ENCODE peak calls at places on chromosomes 16 and 17, in ten cellular contexts. One of them, this sample, is unnamed.

GRCh38 chr16:49706620-49707355 is 149.1 kb downstream of the ZNF423 start:
- DNase-seq in GM12892: no peak
- DNase-seq in endothelial cell: no peak
- DNase-seq in M059J: no peak
- DNase-seq in stimulated activated CD4-positive, alpha-beta T cell treated with anti-CD3 and anti-CD28 coated beads, Interleukin-4, amount 100 ng/mL, for 1 hour: no peak
- DNase-seq in head of caudate nucleus: no peak
- DNase-seq in iris pigment epithelial cell: no peak
- DNase-seq in effector memory CD4-positive, alpha-beta T cell: no peak
- DNase-seq in memory B cell: no peak
- DNase-seq in NCI-H187: no peak
- DNase-seq in this sample: no peak

GRCh38 chr16:583470-583814 is 6.4 kb upstream of the RAB40C start:
- DNase-seq in GM12892: no peak
- DNase-seq in endothelial cell: no peak
- DNase-seq in M059J: no peak
- DNase-seq in stimulated activated CD4-positive, alpha-beta T cell treated with anti-CD3 and anti-CD28 coated beads, Interleukin-4, amount 100 ng/mL, for 1 hour: no peak
- DNase-seq in head of caudate nucleus: no peak
- DNase-seq in iris pigment epithelial cell: no peak
- DNase-seq in effector memory CD4-positive, alpha-beta T cell: no peak
- DNase-seq in memory B cell: no peak
- DNase-seq in NCI-H187: no peak
- DNase-seq in this sample: peak; percentile 9

GRCh38 chr17:18217412-18218015 is 7.9 kb upstream of the LLGL1 start:
- DNase-seq in GM12892: peak; percentile 75
- DNase-seq in endothelial cell: peak; percentile 88
- DNase-seq in M059J: peak; percentile 50
- DNase-seq in stimulated activated CD4-positive, alpha-beta T cell treated with anti-CD3 and anti-CD28 coated beads, Interleukin-4, amount 100 ng/mL, for 1 hour: peak; percentile 74
- DNase-seq in head of caudate nucleus: peak; percentile 77
- DNase-seq in iris pigment epithelial cell: peak; percentile 48
- DNase-seq in effector memory CD4-positive, alpha-beta T cell: peak; percentile 48
- DNase-seq in memory B cell: peak; percentile 69
- DNase-seq in NCI-H187: no peak
- DNase-seq in this sample: peak; percentile 52

GRCh38 chr16:75541236-75541635 is 5.3 kb upstream of the CHST5 start:
- DNase-seq in GM12892: no peak
- DNase-seq in endothelial cell: no peak
- DNase-seq in M059J: no peak
- DNase-seq in stimulated activated CD4-positive, alpha-beta T cell treated with anti-CD3 and anti-CD28 coated beads, Interleukin-4, amount 100 ng/mL, for 1 hour: no peak
- DNase-seq in head of caudate nucleus: no peak
- DNase-seq in iris pigment epithelial cell: no peak
- DNase-seq in effector memory CD4-positive, alpha-beta T cell: no peak
- DNase-seq in memory B cell: no peak
- DNase-seq in NCI-H187: no peak
- DNase-seq in this sample: no peak

GRCh38 chr16:30030841-30031413 is at the start of gene TLCD3B:
- DNase-seq in GM12892: no peak
- DNase-seq in endothelial cell: no peak
- DNase-seq in M059J: no peak
- DNase-seq in stimulated activated CD4-positive, alpha-beta T cell treated with anti-CD3 and anti-CD28 coated beads, Interleukin-4, amount 100 ng/mL, for 1 hour: no peak
- DNase-seq in head of caudate nucleus: peak; percentile 39
- DNase-seq in iris pigment epithelial cell: no peak
- DNase-seq in effector memory CD4-positive, alpha-beta T cell: no peak
- DNase-seq in memory B cell: no peak
- DNase-seq in NCI-H187: no peak
- DNase-seq in this sample: no peak

GRCh38 chr17:83079340-83079747 is at the start of gene METRNL:
- DNase-seq in GM12892: peak; percentile 97
- DNase-seq in endothelial cell: peak; percentile 67
- DNase-seq in M059J: peak; percentile 54
- DNase-seq in stimulated activated CD4-positive, alpha-beta T cell treated with anti-CD3 and anti-CD28 coated beads, Interleukin-4, amount 100 ng/mL, for 1 hour: peak; percentile 61
- DNase-seq in head of caudate nucleus: peak; percentile 64
- DNase-seq in iris pigment epithelial cell: peak; percentile 67
- DNase-seq in effector memory CD4-positive, alpha-beta T cell: peak; percentile 25
- DNase-seq in memory B cell: peak; percentile 48
- DNase-seq in NCI-H187: peak; percentile 30
- DNase-seq in this sample: no peak

GRCh38 chr17:31857920-31858646 is 961 bp downstream of the COPRS start:
- DNase-seq in GM12892: no peak
- DNase-seq in endothelial cell: no peak
- DNase-seq in M059J: no peak
- DNase-seq in stimulated activated CD4-positive, alpha-beta T cell treated with anti-CD3 and anti-CD28 coated beads, Interleukin-4, amount 100 ng/mL, for 1 hour: no peak
- DNase-seq in head of caudate nucleus: no peak
- DNase-seq in iris pigment epithelial cell: no peak
- DNase-seq in effector memory CD4-positive, alpha-beta T cell: no peak
- DNase-seq in memory B cell: no peak
- DNase-seq in NCI-H187: no peak
- DNase-seq in this sample: no peak

GRCh38 chr17:28333083-28333746 is 2.1 kb downstream of the IFT20 start:
- DNase-seq in GM12892: no peak
- DNase-seq in endothelial cell: no peak
- DNase-seq in M059J: no peak
- DNase-seq in stimulated activated CD4-positive, alpha-beta T cell treated with anti-CD3 and anti-CD28 coated beads, Interleukin-4, amount 100 ng/mL, for 1 hour: no peak
- DNase-seq in head of caudate nucleus: no peak
- DNase-seq in iris pigment epithelial cell: no peak
- DNase-seq in effector memory CD4-positive, alpha-beta T cell: no peak
- DNase-seq in memory B cell: no peak
- DNase-seq in NCI-H187: no peak
- DNase-seq in this sample: no peak

GRCh38 chr16:11560701-11561439 is 25.8 kb downstream of the LITAF start:
- DNase-seq in GM12892: no peak
- DNase-seq in endothelial cell: no peak
- DNase-seq in M059J: peak; percentile 90
- DNase-seq in stimulated activated CD4-positive, alpha-beta T cell treated with anti-CD3 and anti-CD28 coated beads, Interleukin-4, amount 100 ng/mL, for 1 hour: peak; percentile 19
- DNase-seq in head of caudate nucleus: no peak
- DNase-seq in iris pigment epithelial cell: peak; percentile 38
- DNase-seq in effector memory CD4-positive, alpha-beta T cell: peak; percentile 73
- DNase-seq in memory B cell: no peak
- DNase-seq in NCI-H187: no peak
- DNase-seq in this sample: no peak

GRCh38 chr17:71959129-71959528 is 161.7 kb upstream of the SOX9 start:
- DNase-seq in GM12892: no peak
- DNase-seq in endothelial cell: no peak
- DNase-seq in M059J: peak; percentile 15
- DNase-seq in stimulated activated CD4-positive, alpha-beta T cell treated with anti-CD3 and anti-CD28 coated beads, Interleukin-4, amount 100 ng/mL, for 1 hour: no peak
- DNase-seq in head of caudate nucleus: no peak
- DNase-seq in iris pigment epithelial cell: peak; percentile 13
- DNase-seq in effector memory CD4-positive, alpha-beta T cell: no peak
- DNase-seq in memory B cell: no peak
- DNase-seq in NCI-H187: no peak
- DNase-seq in this sample: no peak

GRCh38 chr17:79792984-79793923 is 3.6 kb downstream of the CBX8 start:
- DNase-seq in GM12892: no peak
- DNase-seq in endothelial cell: no peak
- DNase-seq in M059J: peak; percentile 65
- DNase-seq in stimulated activated CD4-positive, alpha-beta T cell treated with anti-CD3 and anti-CD28 coated beads, Interleukin-4, amount 100 ng/mL, for 1 hour: no peak
- DNase-seq in head of caudate nucleus: no peak
- DNase-seq in iris pigment epithelial cell: peak; percentile 71
- DNase-seq in effector memory CD4-positive, alpha-beta T cell: no peak
- DNase-seq in memory B cell: no peak
- DNase-seq in NCI-H187: no peak
- DNase-seq in this sample: no peak

GRCh38 chr17:59756236-59756818 is 48.9 kb downstream of the VMP1 start:
- DNase-seq in GM12892: no peak
- DNase-seq in endothelial cell: no peak
- DNase-seq in M059J: peak; percentile 95
- DNase-seq in stimulated activated CD4-positive, alpha-beta T cell treated with anti-CD3 and anti-CD28 coated beads, Interleukin-4, amount 100 ng/mL, for 1 hour: no peak
- DNase-seq in head of caudate nucleus: no peak
- DNase-seq in iris pigment epithelial cell: peak; percentile 83
- DNase-seq in effector memory CD4-positive, alpha-beta T cell: no peak
- DNase-seq in memory B cell: no peak
- DNase-seq in NCI-H187: no peak
- DNase-seq in this sample: no peak

GRCh38 chr17:41519501-41520224 is 973 bp upstream of the KRT15 start:
- DNase-seq in GM12892: no peak
- DNase-seq in endothelial cell: no peak
- DNase-seq in M059J: peak; percentile 73
- DNase-seq in stimulated activated CD4-positive, alpha-beta T cell treated with anti-CD3 and anti-CD28 coated beads, Interleukin-4, amount 100 ng/mL, for 1 hour: no peak
- DNase-seq in head of caudate nucleus: no peak
- DNase-seq in iris pigment epithelial cell: no peak
- DNase-seq in effector memory CD4-positive, alpha-beta T cell: no peak
- DNase-seq in memory B cell: no peak
- DNase-seq in NCI-H187: no peak
- DNase-seq in this sample: peak; percentile 97

GRCh38 chr17:65230040-65230439 is 92.9 kb downstream of the RGS9 start:
- DNase-seq in GM12892: no peak
- DNase-seq in endothelial cell: no peak
- DNase-seq in M059J: peak; percentile 31
- DNase-seq in stimulated activated CD4-positive, alpha-beta T cell treated with anti-CD3 and anti-CD28 coated beads, Interleukin-4, amount 100 ng/mL, for 1 hour: no peak
- DNase-seq in head of caudate nucleus: no peak
- DNase-seq in iris pigment epithelial cell: no peak
- DNase-seq in effector memory CD4-positive, alpha-beta T cell: no peak
- DNase-seq in memory B cell: no peak
- DNase-seq in NCI-H187: no peak
- DNase-seq in this sample: no peak

GRCh38 chr16:57042157-57043111 is 49.9 kb upstream of the CPNE2 start:
- DNase-seq in GM12892: peak; percentile 71
- DNase-seq in endothelial cell: no peak
- DNase-seq in M059J: no peak
- DNase-seq in stimulated activated CD4-positive, alpha-beta T cell treated with anti-CD3 and anti-CD28 coated beads, Interleukin-4, amount 100 ng/mL, for 1 hour: peak; percentile 80
- DNase-seq in head of caudate nucleus: peak; percentile 18
- DNase-seq in iris pigment epithelial cell: peak; percentile 83
- DNase-seq in effector memory CD4-positive, alpha-beta T cell: peak; percentile 65
- DNase-seq in memory B cell: peak; percentile 54
- DNase-seq in NCI-H187: no peak
- DNase-seq in this sample: no peak

GRCh38 chr17:62705781-62706597 is 78.5 kb downstream of the MRC2 start:
- DNase-seq in GM12892: no peak
- DNase-seq in endothelial cell: no peak
- DNase-seq in M059J: peak; percentile 46
- DNase-seq in stimulated activated CD4-positive, alpha-beta T cell treated with anti-CD3 and anti-CD28 coated beads, Interleukin-4, amount 100 ng/mL, for 1 hour: no peak
- DNase-seq in head of caudate nucleus: peak; percentile 64
- DNase-seq in iris pigment epithelial cell: no peak
- DNase-seq in effector memory CD4-positive, alpha-beta T cell: no peak
- DNase-seq in memory B cell: no peak
- DNase-seq in NCI-H187: no peak
- DNase-seq in this sample: no peak

GRCh38 chr16:57372372-57373116 is at the start of gene CX3CL1:
- DNase-seq in GM12892: no peak
- DNase-seq in endothelial cell: peak; percentile 56
- DNase-seq in M059J: peak; percentile 80
- DNase-seq in stimulated activated CD4-positive, alpha-beta T cell treated with anti-CD3 and anti-CD28 coated beads, Interleukin-4, amount 100 ng/mL, for 1 hour: no peak
- DNase-seq in head of caudate nucleus: peak; percentile 82
- DNase-seq in iris pigment epithelial cell: no peak
- DNase-seq in effector memory CD4-positive, alpha-beta T cell: no peak
- DNase-seq in memory B cell: no peak
- DNase-seq in NCI-H187: no peak
- DNase-seq in this sample: no peak

GRCh38 chr16:84262939-84263338 is 23.1 kb upstream of the KCNG4 start:
- DNase-seq in GM12892: no peak
- DNase-seq in endothelial cell: no peak
- DNase-seq in M059J: no peak
- DNase-seq in stimulated activated CD4-positive, alpha-beta T cell treated with anti-CD3 and anti-CD28 coated beads, Interleukin-4, amount 100 ng/mL, for 1 hour: no peak
- DNase-seq in head of caudate nucleus: no peak
- DNase-seq in iris pigment epithelial cell: no peak
- DNase-seq in effector memory CD4-positive, alpha-beta T cell: no peak
- DNase-seq in memory B cell: no peak
- DNase-seq in NCI-H187: no peak
- DNase-seq in this sample: no peak

GRCh38 chr17:6456914-6457687 is 12.8 kb downstream of the PIMREG start:
- DNase-seq in GM12892: no peak
- DNase-seq in endothelial cell: no peak
- DNase-seq in M059J: peak; percentile 88
- DNase-seq in stimulated activated CD4-positive, alpha-beta T cell treated with anti-CD3 and anti-CD28 coated beads, Interleukin-4, amount 100 ng/mL, for 1 hour: no peak
- DNase-seq in head of caudate nucleus: no peak
- DNase-seq in iris pigment epithelial cell: peak; percentile 60
- DNase-seq in effector memory CD4-positive, alpha-beta T cell: no peak
- DNase-seq in memory B cell: no peak
- DNase-seq in NCI-H187: no peak
- DNase-seq in this sample: no peak

GRCh38 chr16:51113254-51114125 is 37.6 kb downstream of the SALL1 start:
- DNase-seq in GM12892: no peak
- DNase-seq in endothelial cell: no peak
- DNase-seq in M059J: no peak
- DNase-seq in stimulated activated CD4-positive, alpha-beta T cell treated with anti-CD3 and anti-CD28 coated beads, Interleukin-4, amount 100 ng/mL, for 1 hour: no peak
- DNase-seq in head of caudate nucleus: no peak
- DNase-seq in iris pigment epithelial cell: no peak
- DNase-seq in effector memory CD4-positive, alpha-beta T cell: no peak
- DNase-seq in memory B cell: no peak
- DNase-seq in NCI-H187: no peak
- DNase-seq in this sample: no peak

GRCh38 chr16:88316941-88317618 is 65.7 kb upstream of the ZNF469 start:
- DNase-seq in GM12892: no peak
- DNase-seq in endothelial cell: no peak
- DNase-seq in M059J: no peak
- DNase-seq in stimulated activated CD4-positive, alpha-beta T cell treated with anti-CD3 and anti-CD28 coated beads, Interleukin-4, amount 100 ng/mL, for 1 hour: no peak
- DNase-seq in head of caudate nucleus: no peak
- DNase-seq in iris pigment epithelial cell: no peak
- DNase-seq in effector memory CD4-positive, alpha-beta T cell: no peak
- DNase-seq in memory B cell: no peak
- DNase-seq in NCI-H187: no peak
- DNase-seq in this sample: no peak

GRCh38 chr16:87541004-87541881 is 48.4 kb upstream of the ZCCHC14 start:
- DNase-seq in GM12892: no peak
- DNase-seq in endothelial cell: no peak
- DNase-seq in M059J: peak; percentile 76
- DNase-seq in stimulated activated CD4-positive, alpha-beta T cell treated with anti-CD3 and anti-CD28 coated beads, Interleukin-4, amount 100 ng/mL, for 1 hour: no peak
- DNase-seq in head of caudate nucleus: peak; percentile 60
- DNase-seq in iris pigment epithelial cell: peak; percentile 68
- DNase-seq in effector memory CD4-positive, alpha-beta T cell: no peak
- DNase-seq in memory B cell: no peak
- DNase-seq in NCI-H187: no peak
- DNase-seq in this sample: no peak

GRCh38 chr17:17223736-17224135 is 13.2 kb downstream of the FLCN start:
- DNase-seq in GM12892: no peak
- DNase-seq in endothelial cell: no peak
- DNase-seq in M059J: no peak
- DNase-seq in stimulated activated CD4-positive, alpha-beta T cell treated with anti-CD3 and anti-CD28 coated beads, Interleukin-4, amount 100 ng/mL, for 1 hour: no peak
- DNase-seq in head of caudate nucleus: no peak
- DNase-seq in iris pigment epithelial cell: no peak
- DNase-seq in effector memory CD4-positive, alpha-beta T cell: no peak
- DNase-seq in memory B cell: no peak
- DNase-seq in NCI-H187: no peak
- DNase-seq in this sample: no peak

GRCh38 chr17:78368854-78369495 is 9.1 kb upstream of the SOCS3 start:
- DNase-seq in GM12892: no peak
- DNase-seq in endothelial cell: no peak
- DNase-seq in M059J: no peak
- DNase-seq in stimulated activated CD4-positive, alpha-beta T cell treated with anti-CD3 and anti-CD28 coated beads, Interleukin-4, amount 100 ng/mL, for 1 hour: no peak
- DNase-seq in head of caudate nucleus: no peak
- DNase-seq in iris pigment epithelial cell: no peak
- DNase-seq in effector memory CD4-positive, alpha-beta T cell: no peak
- DNase-seq in memory B cell: no peak
- DNase-seq in NCI-H187: no peak
- DNase-seq in this sample: no peak

GRCh38 chr16:31393056-31393455 is at the start of gene ITGAD:
- DNase-seq in GM12892: no peak
- DNase-seq in endothelial cell: no peak
- DNase-seq in M059J: no peak
- DNase-seq in stimulated activated CD4-positive, alpha-beta T cell treated with anti-CD3 and anti-CD28 coated beads, Interleukin-4, amount 100 ng/mL, for 1 hour: no peak
- DNase-seq in head of caudate nucleus: no peak
- DNase-seq in iris pigment epithelial cell: no peak
- DNase-seq in effector memory CD4-positive, alpha-beta T cell: no peak
- DNase-seq in memory B cell: no peak
- DNase-seq in NCI-H187: no peak
- DNase-seq in this sample: no peak

GRCh38 chr17:57915980-57916757 is 39.0 kb downstream of the CUEDC1 start:
- DNase-seq in GM12892: no peak
- DNase-seq in endothelial cell: peak; percentile 34
- DNase-seq in M059J: no peak
- DNase-seq in stimulated activated CD4-positive, alpha-beta T cell treated with anti-CD3 and anti-CD28 coated beads, Interleukin-4, amount 100 ng/mL, for 1 hour: no peak
- DNase-seq in head of caudate nucleus: no peak
- DNase-seq in iris pigment epithelial cell: no peak
- DNase-seq in effector memory CD4-positive, alpha-beta T cell: no peak
- DNase-seq in memory B cell: no peak
- DNase-seq in NCI-H187: no peak
- DNase-seq in this sample: no peak

GRCh38 chr16:66889622-66890021 is 9.3 kb downstream of the PDP2 start:
- DNase-seq in GM12892: no peak
- DNase-seq in endothelial cell: no peak
- DNase-seq in M059J: no peak
- DNase-seq in stimulated activated CD4-positive, alpha-beta T cell treated with anti-CD3 and anti-CD28 coated beads, Interleukin-4, amount 100 ng/mL, for 1 hour: no peak
- DNase-seq in head of caudate nucleus: no peak
- DNase-seq in iris pigment epithelial cell: no peak
- DNase-seq in effector memory CD4-positive, alpha-beta T cell: no peak
- DNase-seq in memory B cell: no peak
- DNase-seq in NCI-H187: no peak
- DNase-seq in this sample: no peak

GRCh38 chr17:81576621-81577277 is 24.6 kb upstream of the FAAP100 start:
- DNase-seq in GM12892: no peak
- DNase-seq in endothelial cell: no peak
- DNase-seq in M059J: peak; percentile 83
- DNase-seq in stimulated activated CD4-positive, alpha-beta T cell treated with anti-CD3 and anti-CD28 coated beads, Interleukin-4, amount 100 ng/mL, for 1 hour: no peak
- DNase-seq in head of caudate nucleus: no peak
- DNase-seq in iris pigment epithelial cell: peak; percentile 91
- DNase-seq in effector memory CD4-positive, alpha-beta T cell: no peak
- DNase-seq in memory B cell: no peak
- DNase-seq in NCI-H187: no peak
- DNase-seq in this sample: no peak